ENCODE peak calls at places on chromosomes 2 and 18, in four cellular contexts. X is heart left ventricle, V is Peyer's patch, L is tibial nerve. J is an unnamed sample.

GRCh38 chr2:156883828-156884615 is 373.5 kb upstream of the GALNT5 start:
- DNase-seq in L (no peak), V (no peak), X (no peak), J (no peak)

GRCh38 chr2:166135152-166135848 is 7.5 kb upstream of the SCN1A start:
- DNase-seq in V (no peak), L (no peak), X (no peak), J (no peak)

GRCh38 chr2:63840081-63840784 is 1.5 kb upstream of the UGP2 start:
- DNase-seq in V (peak), L (no peak), X (no peak), J (peak)

GRCh38 chr2:234793211-234793610 is 158.6 kb upstream of the SH3BP4 start:
- DNase-seq in V (no peak), X (no peak), L (no peak), J (no peak)

GRCh38 chr18:136433-136832 is 21.9 kb upstream of the USP14 start:
- DNase-seq in X (no peak), V (no peak), L (no peak), J (no peak)

GRCh38 chr2:159925975-159926374 is 128.0 kb upstream of the CD302 start:
- DNase-seq in X (no peak), L (no peak), V (no peak), J (no peak)

GRCh38 chr2:135164431-135164830 is 112.3 kb downstream of the RAB3GAP1 start:
- DNase-seq in V (no peak), L (no peak), X (no peak), J (no peak)

GRCh38 chr2:227615181-227615580 is 541 bp upstream of the SCYGR3 start:
- DNase-seq in L (no peak), V (no peak), X (no peak), J (no peak)

GRCh38 chr2:169704160-169704713 is 10.0 kb downstream of the PHOSPHO2 start:
- DNase-seq in X (no peak), L (no peak), V (no peak), J (no peak)

GRCh38 chr18:40094441-40094840 is 1860.6 kb upstream of the PIK3C3 start:
- DNase-seq in V (no peak), X (no peak), L (no peak), J (no peak)

GRCh38 chr2:160963957-160964356 is 196.3 kb upstream of the TANK start:
- DNase-seq in V (no peak), X (no peak), L (no peak), J (no peak)

GRCh38 chr2:221546505-221547225 is 25.4 kb downstream of the EPHA4 start:
- DNase-seq in L (no peak), V (no peak), X (no peak), J (no peak)

DNA sequence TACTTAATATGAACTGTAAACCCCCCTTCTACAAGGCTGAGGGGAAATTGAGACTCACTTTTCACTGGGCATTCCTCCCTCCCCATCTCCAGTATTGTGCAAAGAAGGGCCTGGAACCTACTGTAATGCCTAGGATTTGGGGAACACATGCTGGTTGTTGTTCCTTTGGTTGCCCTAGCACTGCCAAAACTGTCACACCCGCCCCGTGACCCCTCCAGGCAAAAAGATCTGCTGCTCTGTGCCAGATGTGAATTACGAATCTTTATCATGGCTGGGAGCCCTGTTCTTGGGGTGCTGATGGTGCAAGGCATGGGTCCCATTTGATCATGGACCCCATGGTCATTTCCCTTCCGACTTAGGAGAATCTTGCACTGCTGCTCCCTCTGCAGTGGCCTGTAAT is 95.4 kb downstream of the CABLES1 start:
- DNase-seq in L (no peak), V (no peak), X (no peak), J (no peak)
- H3K27ac ChIP-seq in L (peak), V (peak), X (peak), J (no peak)

GRCh38 chr2:113117594-113118262 is 9.7 kb upstream of the IL1RN start:
- DNase-seq in L (no peak), X (no peak), V (peak), J (no peak)
- TF ChIP-seq POLR2A in L (no peak), X (no peak), V (peak), J (no peak)

GRCh38 chr2:128557841-128558241 is 239.2 kb upstream of the HS6ST1 start:
- DNase-seq in V (no peak), L (no peak), X (no peak), J (no peak)

GRCh38 chr2:128555433-128555832 is 236.8 kb upstream of the HS6ST1 start:
- DNase-seq in V (no peak), L (no peak), X (no peak), J (no peak)

GRCh38 chr2:128558895-128559532 is 240.3 kb upstream of the HS6ST1 start:
- DNase-seq in L (no peak), X (no peak), V (no peak), J (no peak)

GRCh38 chr2:128556633-128557032 is 238.0 kb upstream of the HS6ST1 start:
- DNase-seq in V (no peak), X (no peak), L (no peak), J (no peak)

DNA sequence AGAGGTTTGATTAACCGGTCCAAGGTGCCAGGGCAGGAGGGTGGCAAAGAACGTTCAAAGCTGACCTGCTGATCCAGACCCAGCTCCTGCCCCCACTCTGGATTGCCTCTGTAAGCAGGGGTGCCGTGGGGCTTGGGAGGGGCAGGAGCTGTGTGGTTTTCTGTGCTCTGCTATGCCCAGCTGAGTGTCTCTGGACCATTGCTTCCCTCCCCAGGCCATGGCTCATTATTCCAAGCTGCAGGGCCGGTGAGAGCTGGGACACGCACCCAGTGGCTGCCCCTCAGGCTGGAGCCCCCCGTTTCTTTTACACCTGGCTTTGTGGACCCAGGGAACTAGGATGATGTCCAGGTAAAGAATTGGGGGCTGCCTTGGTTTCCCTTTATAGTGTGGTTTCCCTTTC is 238.4 kb upstream of the HS6ST1 start:
- DNase-seq in X (no peak), V (no peak), L (no peak), J (no peak)
- TF ChIP-seq CTCF in X (no peak), V (no peak), L (no peak), J (no peak)

GRCh38 chr18:57831597-57832377 is 28.7 kb upstream of the ATP8B1 start:
- DNase-seq in L (no peak), X (no peak), V (no peak), J (no peak)

GRCh38 chr18:57835904-57836303 is 32.8 kb upstream of the ATP8B1 start:
- DNase-seq in V (no peak), L (no peak), X (no peak), J (no peak)

GRCh38 chr18:57832730-57833129 is 29.6 kb upstream of the ATP8B1 start:
- DNase-seq in V (no peak), L (no peak), X (no peak), J (no peak)

GRCh38 chr18:57834616-57835015 is 31.5 kb upstream of the ATP8B1 start:
- DNase-seq in V (no peak), L (no peak), X (no peak), J (no peak)

DNA sequence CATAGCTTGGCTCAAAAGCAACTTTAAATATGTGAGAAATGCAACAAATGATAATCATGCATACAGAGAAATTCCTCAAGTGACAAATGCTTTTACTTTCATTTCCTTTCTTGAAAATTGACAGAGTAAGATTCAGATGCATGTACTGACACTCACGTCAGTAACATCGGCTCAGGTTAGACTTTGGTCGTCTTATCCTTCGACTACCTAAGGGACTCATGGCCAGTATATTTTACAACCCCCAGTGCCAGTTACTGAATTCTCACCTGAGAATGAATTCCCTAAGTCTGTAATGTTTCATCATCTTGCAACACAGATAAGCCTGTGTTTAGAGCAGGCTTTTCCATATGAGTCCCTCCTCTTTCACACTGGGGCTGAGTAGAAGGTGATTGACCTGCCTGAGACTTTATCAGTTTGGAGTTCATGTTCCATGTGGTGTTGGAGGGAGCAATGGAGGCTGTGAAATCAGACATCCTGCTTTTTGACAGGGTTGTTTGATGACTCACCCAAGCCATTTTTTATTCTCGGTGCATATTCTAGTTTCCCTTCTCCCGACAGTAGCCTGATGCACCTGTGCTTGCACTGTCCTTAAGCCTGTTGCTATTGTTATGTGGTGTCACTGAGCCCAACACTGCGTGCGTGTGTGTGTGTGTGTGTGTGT is 30.5 kb upstream of the ATP8B1 start:
- DNase-seq in V (peak), L (no peak), X (no peak), J (no peak)
- H3K27ac ChIP-seq in V (peak), L (no peak), X (no peak), J (no peak)

DNA sequence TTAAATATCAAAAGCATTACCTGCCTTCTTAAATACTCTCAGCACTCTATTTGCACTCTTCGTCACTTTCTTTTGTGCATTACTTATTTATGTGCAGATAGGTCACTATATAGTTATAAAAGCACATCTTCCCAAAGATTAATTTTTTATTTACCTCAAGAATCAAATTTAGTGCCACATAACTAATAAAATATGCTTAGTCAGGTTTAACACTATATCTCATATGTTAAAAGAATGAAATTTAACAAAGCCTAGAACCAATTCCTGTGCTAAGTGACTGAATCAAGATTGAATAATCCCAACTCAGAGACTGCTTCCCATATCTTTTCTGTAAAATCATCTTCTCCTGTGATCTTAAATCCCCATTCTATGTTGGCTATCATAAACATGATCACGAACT is 957.5 kb upstream of the NXPH2 start:
- DNase-seq in V (no peak), L (no peak), X (no peak), J (no peak)
- TF ChIP-seq POLR2A in V (no peak), L (no peak), X (no peak), J (no peak)

DNA sequence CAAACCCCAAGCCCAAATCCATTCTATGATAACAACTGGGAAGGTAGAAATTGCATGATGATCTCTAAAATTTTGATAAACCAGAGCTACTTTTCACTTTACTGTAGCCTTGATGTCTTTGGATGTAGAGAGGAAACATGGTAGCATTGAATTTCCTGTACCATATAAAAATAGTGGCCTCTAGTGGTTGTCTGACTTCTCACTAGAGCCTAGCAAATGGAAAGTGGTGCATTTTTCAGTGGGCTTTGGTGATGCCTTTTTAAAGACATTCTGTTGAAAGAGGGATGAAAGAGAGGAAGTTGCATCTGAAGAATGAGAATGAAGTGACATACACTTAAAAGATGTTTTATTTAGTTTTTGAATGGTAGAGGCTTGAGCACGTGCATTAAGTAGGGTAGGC is 662.2 kb downstream of the XIRP2 start:
- DNase-seq in X (no peak), L (no peak), V (no peak), J (no peak)
- TF ChIP-seq CTCF in X (peak), L (no peak), V (peak), J (no peak)

DNA sequence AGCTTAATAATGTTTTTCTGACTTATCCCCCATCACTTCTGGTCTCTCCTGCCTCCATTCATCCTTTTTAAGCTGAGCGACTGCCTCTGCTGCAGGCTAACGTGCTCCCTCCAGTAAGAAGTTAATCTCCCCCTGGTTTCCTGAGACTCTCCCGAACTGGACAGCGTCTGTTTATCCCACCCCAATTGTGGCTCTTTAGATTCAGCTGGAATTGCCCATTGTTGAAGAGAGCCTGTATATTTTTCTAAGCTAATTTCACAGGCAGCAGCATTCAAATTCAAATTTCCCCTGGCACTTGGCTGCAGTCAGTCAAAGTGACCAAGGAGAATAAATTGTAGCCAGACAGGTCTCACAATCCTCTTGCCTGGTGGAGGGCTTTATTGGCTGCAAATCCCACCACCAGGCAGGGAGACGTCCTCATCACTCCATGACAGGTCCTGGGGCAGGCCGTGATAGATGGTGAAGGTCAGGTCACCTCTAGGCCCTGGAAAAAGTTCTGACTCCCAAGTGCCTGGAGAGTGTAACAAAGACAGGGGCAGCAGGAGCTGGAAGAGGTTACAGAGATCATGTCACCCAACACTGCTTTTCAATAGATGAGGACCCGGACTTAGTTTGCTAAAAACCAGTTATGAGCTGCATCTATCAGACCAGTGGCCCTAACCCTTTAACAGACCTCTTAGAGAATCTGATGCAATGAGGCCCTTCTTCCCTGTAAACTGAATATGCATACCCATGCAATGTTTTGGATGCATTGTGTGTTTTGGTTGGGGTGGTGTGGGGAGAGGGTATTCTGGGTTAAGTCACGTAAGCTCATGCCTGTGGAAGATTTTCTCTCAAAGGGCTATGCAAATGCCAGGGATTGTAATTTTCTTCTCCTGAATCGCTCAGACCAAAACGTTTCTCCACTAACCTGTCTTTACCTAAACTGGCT is 32.3 kb upstream of the C18orf32 start:
- DNase-seq in X (no peak), V (no peak), L (no peak), J (no peak)
- H3K27ac ChIP-seq in X (no peak), V (no peak), L (no peak), J (no peak)

GRCh38 chr2:230227216-230227615 is 1.7 kb downstream of the SP140 start:
- DNase-seq in X (no peak), V (no peak), L (no peak), J (no peak)

GRCh38 chr2:230221533-230221932 is 1.7 kb upstream of the SP110 start:
- DNase-seq in X (no peak), L (no peak), V (no peak), J (no peak)

GRCh38 chr2:230226090-230226551 is 585 bp downstream of the SP140 start:
- DNase-seq in X (no peak), L (no peak), V (peak), J (no peak)

GRCh38 chr2:230224458-230224857 is 1.1 kb upstream of the SP140 start:
- DNase-seq in X (no peak), L (no peak), V (no peak), J (no peak)

GRCh38 chr2:230225486-230225885 is at the start of gene SP140:
- DNase-seq in V (peak), X (peak), L (no peak), J (no peak)
- TF ChIP-seq POLR2A in V (peak), X (no peak), L (no peak), J (no peak)

GRCh38 chr2:74413001-74413698 is 8.3 kb downstream of the C2orf81 start:
- DNase-seq in V (no peak), X (no peak), L (no peak), J (no peak)

GRCh38 chr2:74415762-74416395 is 5.5 kb downstream of the C2orf81 start:
- DNase-seq in L (no peak), V (no peak), X (no peak), J (no peak)

GRCh38 chr2:74416721-74417120 is 4.7 kb downstream of the C2orf81 start:
- DNase-seq in V (no peak), L (no peak), X (no peak), J (no peak)

GRCh38 chr2:74414475-74414874 is 6.9 kb downstream of the C2orf81 start:
- DNase-seq in X (no peak), L (no peak), V (no peak), J (no peak)

GRCh38 chr2:74414913-74415761 is 6.3 kb downstream of the C2orf81 start:
- DNase-seq in V (peak), X (peak), L (peak), J (peak)
- TF ChIP-seq CTCF in V (peak), X (peak), L (peak), J (no peak)

DNA sequence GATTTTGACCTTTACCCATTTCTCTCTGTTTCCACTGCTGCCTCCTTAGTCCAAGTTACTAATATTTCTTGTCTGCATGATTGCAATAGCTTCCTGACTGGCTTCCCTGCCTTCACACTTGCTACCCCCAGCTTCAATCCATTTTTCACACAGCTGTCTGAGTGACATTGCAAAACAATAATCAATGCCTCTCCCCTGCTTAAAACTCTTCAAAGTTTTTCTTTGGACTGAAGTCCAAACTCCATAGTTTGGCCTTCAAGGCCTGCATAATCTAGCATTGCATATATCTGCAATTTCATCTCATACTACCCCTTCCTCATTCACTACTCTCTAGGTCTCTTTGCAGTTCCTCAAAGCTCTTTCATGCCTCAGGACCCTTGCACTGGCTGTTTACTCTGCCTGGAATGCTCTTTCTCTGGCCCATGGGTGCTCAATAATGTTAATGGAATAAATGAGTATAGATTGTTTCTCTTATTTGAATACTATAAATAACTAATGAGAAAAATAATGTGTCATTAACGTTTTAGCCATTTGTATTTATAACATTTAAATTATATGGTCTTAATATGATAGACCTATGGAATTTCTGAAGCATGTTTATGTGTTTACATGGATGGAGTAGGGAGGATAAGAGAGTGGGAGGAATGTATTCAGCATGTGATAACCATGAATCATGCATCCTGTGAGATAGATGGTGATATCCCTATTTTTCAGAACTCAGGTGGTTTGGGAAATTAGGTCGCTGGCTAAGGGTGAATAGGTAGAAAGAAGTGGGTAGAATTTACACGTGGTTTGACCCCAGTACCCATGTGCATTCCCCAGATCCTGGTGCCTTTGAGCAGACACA is 5.7 kb upstream of the TMEM178A start:
- DNase-seq in V (no peak), X (no peak), L (no peak), J (no peak)
- H3K27ac ChIP-seq in V (no peak), X (no peak), L (no peak), J (no peak)